ENCODE peak calls at places on chromosome 4, in ten cellular contexts. P is K562, E is breast epithelium, O is transverse colon, H is GM12891, B is suprapubic skin, A is stomach, J is HCT116, T is H1, R is GM12878. I is an unnamed sample.

GRCh38 chr4:156999175-156999517 is 27.5 kb upstream of the PDGFC start:
- DNase-seq in P (no peak), E (no peak), O (peak; percentile 10), H (no peak), B (no peak), A (peak; percentile 43), J (peak; percentile 87), T (no peak), R (no peak), I (no peak)

GRCh38 chr4:2937146-2937857 is 25.9 kb downstream of the NOP14 start:
- DNase-seq in P (no peak), E (peak; percentile 65), O (peak; percentile 4), H (no peak), B (peak; percentile 82), A (peak; percentile 67), J (peak; percentile 68), T (no peak), R (peak; percentile 64), I (no peak)

GRCh38 chr4:151226004-151226932 is 50.7 kb upstream of the PRSS48 start:
- DNase-seq in P (no peak), E (no peak), O (no peak), H (no peak), B (no peak), A (no peak), J (peak; percentile 24), T (no peak), R (no peak), I (no peak)

GRCh38 chr4:95644417-95644816 is 95.6 kb upstream of the UNC5C start:
- DNase-seq in P (no peak), E (no peak), O (no peak), H (no peak), B (no peak), A (no peak), J (no peak), T (no peak), R (no peak), I (no peak)

GRCh38 chr4:94926936-94927335 is 169.2 kb downstream of the BMPR1B start:
- DNase-seq in P (no peak), E (no peak), O (no peak), H (no peak), B (no peak), A (no peak), J (no peak), T (no peak), R (no peak), I (no peak)

GRCh38 chr4:2458546-2459491 is 10.1 kb upstream of the RNF4 start:
- DNase-seq in P (no peak), E (no peak), O (no peak), H (no peak), B (no peak), A (no peak), J (no peak), T (no peak), R (no peak), I (no peak)

GRCh38 chr4:109721033-109721432 is 8.8 kb downstream of the PLA2G12A start:
- DNase-seq in P (peak; percentile 67), E (no peak), O (no peak), H (no peak), B (no peak), A (no peak), J (no peak), T (no peak), R (no peak), I (no peak)

GRCh38 chr4:123892997-123893745 is 496.6 kb downstream of the SPRY1 start:
- DNase-seq in P (no peak), E (no peak), O (no peak), H (no peak), B (no peak), A (no peak), J (no peak), T (no peak), R (no peak), I (no peak)

GRCh38 chr4:81620442-81620841 is 148.7 kb upstream of the RASGEF1B start:
- DNase-seq in P (no peak), E (no peak), O (no peak), H (no peak), B (no peak), A (no peak), J (no peak), T (no peak), R (no peak), I (no peak)

GRCh38 chr4:165347647-165348569 is 20.4 kb downstream of the MSMO1 start:
- DNase-seq in P (no peak), E (no peak), O (no peak), H (no peak), B (no peak), A (no peak), J (no peak), T (no peak), R (no peak), I (no peak)

GRCh38 chr4:165345663-165346417 is 18.4 kb downstream of the MSMO1 start:
- DNase-seq in P (no peak), E (no peak), O (no peak), H (no peak), B (no peak), A (no peak), J (no peak), T (no peak), R (no peak), I (no peak)

GRCh38 chr4:165343353-165344191 is 16.1 kb downstream of the MSMO1 start:
- DNase-seq in P (no peak), E (no peak), O (no peak), H (no peak), B (no peak), A (no peak), J (no peak), T (no peak), R (no peak), I (no peak)
- TF ChIP-seq POLR2AphosphoS5 in P (peak; percentile 32), E (no peak), O (no peak), H (no peak), B (no peak), A (no peak), J (peak; percentile 37), T (peak; percentile 41), R (no peak), I (no peak)

GRCh38 chr4:158768577-158769174 is at the start of gene FNIP2:
- DNase-seq in P (peak; percentile 86), E (peak; percentile 56), O (peak; percentile 86), H (peak; percentile 53), B (peak; percentile 87), A (peak; percentile 86), J (peak; percentile 21), T (peak; percentile 84), R (no peak), I (peak; percentile 52)
- TF ChIP-seq POLR2A in P (peak; percentile 54), E (no peak), O (peak; percentile 55), H (no peak), B (no peak), A (no peak), J (peak; percentile 69), T (no peak), R (peak; percentile 45), I (no peak)

DNA sequence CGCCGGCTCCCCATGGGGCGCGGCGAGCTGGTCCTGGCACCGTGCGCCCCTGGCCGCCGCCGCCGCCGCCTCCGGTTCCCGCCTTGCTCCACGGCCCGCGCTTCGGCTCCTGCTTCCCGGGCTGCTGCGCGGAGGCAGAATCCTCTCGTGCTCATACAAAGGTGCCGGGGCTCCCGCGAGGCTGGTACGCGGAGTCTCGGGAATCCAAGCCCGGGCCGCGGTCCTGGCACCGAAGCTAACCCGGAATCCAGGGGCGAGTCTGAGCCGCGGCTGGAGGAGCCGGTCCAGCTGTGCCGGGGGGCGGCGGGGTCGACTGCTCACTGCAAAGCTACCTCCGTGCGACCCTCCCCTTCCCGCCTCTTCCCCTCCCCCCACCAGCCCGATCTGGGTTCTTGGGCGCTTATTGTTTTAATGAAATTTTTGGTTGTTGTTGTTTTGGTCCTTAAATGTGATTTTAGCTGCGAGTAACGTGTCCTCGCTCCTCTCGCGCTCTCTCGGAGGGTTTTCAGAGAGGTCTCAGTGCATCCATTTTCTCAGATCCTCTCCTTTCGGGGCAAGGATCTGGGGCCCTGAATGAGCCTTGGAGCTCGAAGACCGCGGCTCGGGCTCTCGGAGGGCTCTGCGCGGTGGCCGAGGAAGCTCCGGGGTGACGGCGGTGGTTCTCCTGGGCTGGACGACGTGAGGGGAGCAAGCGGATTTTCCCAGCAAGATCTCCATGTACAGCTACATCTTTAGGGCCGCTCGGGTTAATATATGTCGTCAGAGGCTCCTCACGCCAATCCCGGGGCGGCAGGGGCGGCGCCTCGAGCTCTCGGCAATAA is at the start of gene HAND2:
- DNase-seq in P (peak; percentile 71), E (no peak), O (peak; percentile 64), H (no peak), B (no peak), A (no peak), J (no peak), T (peak; percentile 72), R (no peak), I (no peak)
- TF ChIP-seq POLR2AphosphoS5 in P (peak; percentile 15), E (peak; percentile 59), O (peak; percentile 88), H (no peak), B (no peak), A (peak; percentile 61), J (no peak), T (no peak), R (no peak), I (no peak)

DNA sequence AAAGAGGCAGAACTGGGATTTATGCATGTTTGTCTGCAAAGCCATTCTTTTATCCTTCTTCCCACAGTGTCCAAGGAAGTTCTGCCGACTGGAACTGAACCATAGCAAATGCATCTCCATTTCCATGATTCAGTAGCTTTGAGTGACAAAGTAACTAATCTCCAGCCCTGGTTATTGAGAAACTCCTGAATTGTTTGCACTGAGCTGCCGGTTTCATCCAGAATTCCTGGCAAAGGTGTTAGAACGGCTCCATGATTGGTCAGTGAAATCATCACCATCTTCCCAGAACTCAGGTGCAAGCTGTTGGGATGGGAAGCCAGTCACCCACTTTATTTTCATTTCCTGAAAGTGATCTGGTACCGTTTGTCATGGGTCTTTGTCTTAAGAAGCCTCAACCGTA is 47.0 kb upstream of the SLC34A2 start:
- DNase-seq in P (no peak), E (no peak), O (no peak), H (no peak), B (no peak), A (no peak), J (no peak), T (no peak), R (no peak), I (no peak)
- TF ChIP-seq POLR2A in P (no peak), E (no peak), O (no peak), H (no peak), B (no peak), A (no peak), J (no peak), T (no peak), R (no peak), I (no peak)